ENCODE peak calls at places on chromosomes 4 and X, in six cellular contexts. F is trophoblast cell, T is H1, O is IMR-90, S is H9, K is mesenchymal stem cell. E is an unnamed sample.

GRCh38 chr4:19659131-19659530 is 592.6 kb upstream of the SLIT2 start:
- DNase-seq in K (no peak), T (no peak), F (no peak), O (no peak), S (no peak), E (no peak)

GRCh38 chr4:7189475-7190277 is 2.7 kb upstream of the SORCS2 start:
- DNase-seq in K (no peak), S (peak), O (no peak), F (no peak), T (no peak), E (peak)

GRCh38 chr4:95204873-95205272 is 343.9 kb downstream of the UNC5C start:
- DNase-seq in T (no peak), K (no peak), S (no peak), F (no peak), O (no peak), E (peak)

GRCh38 chr4:188297873-188298272 is 158.6 kb downstream of the TRIML1 start:
- DNase-seq in F (no peak), T (no peak), O (peak), S (no peak), K (peak), E (no peak)

GRCh38 chr4:106690487-106690886 is 321.9 kb upstream of the GIMD1 start:
- DNase-seq in O (peak), K (peak), T (no peak), S (no peak), F (no peak), E (peak)

GRCh38 chr4:6239968-6240367 is 29.7 kb upstream of the WFS1 start:
- DNase-seq in F (no peak), S (no peak), O (no peak), K (no peak), T (no peak), E (no peak)

GRCh38 chr4:139876328-139876941 is 210.8 kb downstream of the MGST2 start:
- DNase-seq in K (no peak), T (no peak), S (no peak), O (no peak), F (no peak), E (no peak)

GRCh38 chrX:45428816-45429215 is 228.1 kb upstream of the DIPK2B start:
- DNase-seq in K (no peak), T (no peak), S (no peak), O (no peak), F (no peak), E (no peak)

GRCh38 chr4:105715692-105716278 is 7.2 kb downstream of the GSTCD start:
- DNase-seq in T (no peak), K (peak), O (peak), S (no peak), F (no peak), E (no peak)

GRCh38 chrX:119399772-119400101 is 601 bp downstream of the SLC25A43 start:
- DNase-seq in T (peak), F (no peak), S (no peak), O (no peak), K (no peak), E (peak)

GRCh38 chr4:153676984-153677383 is 7.1 kb upstream of the TLR2 start:
- DNase-seq in K (peak), O (peak), T (no peak), F (no peak), S (no peak), E (no peak)

GRCh38 chrX:101252634-101253033 is 33.0 kb downstream of the DRP2 start:
- DNase-seq in K (peak), O (peak), T (no peak), S (no peak), F (no peak), E (no peak)

GRCh38 chr4:4869731-4870483 is 10.4 kb downstream of the MSX1 start:
- DNase-seq in S (peak), F (no peak), K (no peak), T (peak), O (no peak), E (peak)

GRCh38 chr4:140858897-140859296 is 102.7 kb upstream of the TBC1D9 start:
- DNase-seq in O (peak), T (no peak), K (peak), S (no peak), F (no peak), E (peak)

GRCh38 chr4:100789991-100790390 is 272.2 kb upstream of the EMCN start:
- DNase-seq in K (no peak), F (no peak), S (no peak), T (no peak), O (no peak), E (no peak)

GRCh38 chr4:100517864-100518341 is at the start of gene EMCN:
- DNase-seq in K (peak), T (no peak), O (no peak), F (no peak), S (no peak), E (no peak)

GRCh38 chrX:24282381-24283121 is 31.3 kb downstream of the SUPT20HL2 start:
- DNase-seq in K (peak), F (no peak), T (no peak), S (no peak), O (peak), E (no peak)

GRCh38 chr4:2750719-2751605 is 5.2 kb downstream of the TNIP2 start:
- DNase-seq in F (no peak), T (no peak), S (no peak), K (peak), O (no peak), E (no peak)

GRCh38 chr4:55297346-55297745 is 48.7 kb upstream of the SRD5A3 start:
- DNase-seq in T (no peak), F (no peak), O (peak), S (no peak), K (no peak), E (peak)

GRCh38 chr4:185209031-185209851 is at the start of gene SNX25:
- DNase-seq in S (peak), T (peak), K (peak), O (peak), F (peak), E (peak)
- H2BK120ac ChIP-seq in S (no peak), T (no peak), K (peak), O (peak), F (peak), E (no peak)

GRCh38 chr4:28179126-28179525 is 1318.5 kb downstream of the STIM2 start:
- DNase-seq in K (no peak), F (no peak), S (no peak), T (no peak), O (no peak), E (no peak)
- H3K4me2 ChIP-seq in K (no peak), F (no peak), S (no peak), T (no peak), O (no peak), E (no peak)

GRCh38 chrX:32026772-32027171 is 954.9 kb upstream of the FTHL17 start:
- DNase-seq in F (no peak), S (no peak), O (no peak), T (no peak), K (no peak), E (peak)

DNA sequence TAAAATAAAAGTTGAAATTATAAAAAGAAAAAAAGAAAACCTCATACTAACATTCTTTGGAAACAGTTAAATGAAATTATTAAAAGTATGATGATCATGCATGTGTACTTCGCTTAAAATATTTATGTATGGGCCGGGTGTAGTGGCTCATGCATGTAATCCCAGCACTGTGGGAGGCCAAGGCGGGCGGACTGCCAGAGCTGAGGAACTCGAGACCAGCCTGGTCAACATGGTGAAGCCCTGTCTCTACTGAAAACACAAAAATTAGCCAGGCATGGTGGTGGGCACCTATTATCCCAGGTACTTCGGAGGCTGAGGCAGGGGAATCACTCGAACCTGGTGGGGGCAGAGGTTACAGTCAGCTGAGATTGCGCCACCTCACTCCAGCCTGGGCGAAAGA is 952.2 kb upstream of the FTHL17 start:
- DNase-seq in T (no peak), O (no peak), S (no peak), K (no peak), F (no peak), E (no peak)
- H3K18ac ChIP-seq in T (no peak), O (no peak), S (no peak), K (no peak), F (no peak), E (no peak)

DNA sequence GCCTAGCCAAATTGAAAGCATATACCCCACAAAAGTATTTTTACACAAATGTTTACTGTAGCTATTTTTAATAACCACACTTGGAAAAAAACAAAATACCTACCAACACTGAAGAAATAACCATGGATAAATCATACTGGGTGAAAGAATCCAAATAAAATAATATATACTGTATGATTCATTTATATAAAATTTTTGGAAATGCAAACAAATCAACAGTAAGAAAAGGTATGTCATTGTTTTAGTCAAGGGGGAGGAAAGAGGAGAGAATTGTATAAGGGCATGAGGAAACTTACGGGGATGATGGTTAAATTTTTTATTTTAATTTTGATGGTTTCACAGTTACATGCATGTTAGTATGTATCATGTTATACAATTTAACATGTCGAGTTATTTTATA is 557.8 kb downstream of the TECRL start:
- DNase-seq in T (no peak), K (no peak), O (no peak), F (no peak), S (no peak), E (no peak)
- H2BK120ac ChIP-seq in T (no peak), K (no peak), O (no peak), F (no peak), S (no peak), E (no peak)

GRCh38 chrX:52577464-52578173 is 60.8 kb upstream of the XAGE1B start:
- DNase-seq in S (no peak), F (no peak), T (no peak), K (no peak), O (no peak), E (no peak)

GRCh38 chrX:52574416-52575275 is 57.8 kb upstream of the XAGE1B start:
- DNase-seq in F (no peak), S (no peak), K (peak), T (peak), O (peak), E (peak)

GRCh38 chrX:52576946-52577345 is 60.1 kb upstream of the XAGE1B start:
- DNase-seq in O (no peak), T (peak), F (no peak), K (no peak), S (peak), E (peak)

GRCh38 chrX:52576474-52576873 is 59.6 kb upstream of the XAGE1B start:
- DNase-seq in O (no peak), F (no peak), T (no peak), S (no peak), K (no peak), E (no peak)
- H3K4me2 ChIP-seq in O (no peak), F (no peak), T (no peak), S (no peak), K (no peak), E (no peak)

GRCh38 chr4:8777320-8778196 is 94.1 kb downstream of the HMX1 start:
- DNase-seq in T (no peak), F (no peak), O (no peak), S (no peak), K (no peak), E (no peak)
- H3K18ac ChIP-seq in T (no peak), F (no peak), O (no peak), S (no peak), K (no peak), E (no peak)

GRCh38 chr4:161376275-161376674 is 787.5 kb downstream of the FSTL5 start:
- DNase-seq in O (no peak), T (no peak), K (no peak), S (no peak), F (no peak), E (no peak)
- H2BK120ac ChIP-seq in O (no peak), T (no peak), K (no peak), S (no peak), F (no peak), E (no peak)

GRCh38 chrX:22165732-22166457 is 106.8 kb upstream of the CBLL2 start:
- DNase-seq in O (peak), S (no peak), F (peak), T (no peak), K (peak), E (no peak)
- H3K4me2 ChIP-seq in O (no peak), S (no peak), F (no peak), T (no peak), K (no peak), E (no peak)

DNA sequence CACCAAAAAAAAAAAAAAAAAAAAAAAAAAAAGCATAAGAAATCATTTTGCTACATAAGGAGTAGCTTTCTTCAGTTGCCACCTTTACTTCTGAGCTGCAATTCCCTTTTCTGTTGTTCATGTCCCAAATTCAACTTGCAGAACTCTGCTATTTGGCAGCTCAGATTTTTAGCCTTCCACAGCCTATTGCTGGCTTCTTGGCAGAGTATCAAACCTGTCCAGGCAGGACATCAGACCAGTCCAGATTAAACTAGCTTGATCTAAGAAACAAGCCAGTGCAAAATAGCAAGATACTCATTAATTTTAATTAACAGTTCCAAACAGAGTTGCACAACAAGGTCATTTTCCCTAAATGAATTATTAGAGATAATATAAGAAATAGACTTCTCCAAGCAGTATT is 123.6 kb upstream of the NR3C2 start:
- DNase-seq in F (no peak), O (no peak), K (no peak), S (no peak), T (no peak), E (no peak)
- H3K18ac ChIP-seq in F (no peak), O (no peak), K (no peak), S (no peak), T (no peak), E (no peak)

DNA sequence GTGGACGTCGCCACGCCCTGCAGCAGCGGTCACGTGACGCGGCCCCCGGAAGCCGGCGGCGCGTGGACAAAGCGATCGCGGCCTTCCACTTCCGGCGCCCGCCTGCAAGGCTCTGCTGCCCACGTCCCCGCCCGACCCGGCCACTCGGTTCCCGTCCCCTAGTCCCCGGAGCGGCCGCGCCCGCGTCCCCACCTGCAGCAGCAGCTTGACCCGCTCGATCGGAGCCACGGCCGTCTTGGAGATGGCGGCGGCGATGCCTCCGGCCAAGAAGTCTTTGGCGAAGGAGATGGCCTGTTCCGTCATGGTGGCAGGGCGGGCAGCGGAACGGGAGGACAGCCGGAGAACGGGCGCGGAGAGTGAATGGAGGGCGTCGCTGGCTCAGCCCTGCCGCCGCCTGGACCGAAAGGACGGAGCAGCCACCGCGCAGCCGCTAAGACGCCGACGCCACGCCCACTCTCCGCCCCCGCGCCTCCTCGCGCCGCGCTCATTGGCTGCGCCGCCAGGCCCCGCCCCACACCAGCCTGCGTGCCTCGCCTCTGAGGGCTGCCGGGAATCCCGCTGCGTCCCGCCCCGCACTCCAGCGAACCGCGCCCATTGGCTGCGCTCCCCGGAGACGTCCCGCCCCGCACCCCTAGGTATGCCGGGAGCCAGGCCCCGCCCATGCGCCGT is at the start of gene SLC25A6:
- DNase-seq in O (peak), K (peak), T (peak), F (peak), S (peak), E (peak)
- H2BK120ac ChIP-seq in O (peak), K (peak), T (peak), F (peak), S (peak), E (peak)

E was measured in mesendoderm.